ENCODE peak calls at places on chromosomes 3 and 15, in seven cellular contexts. K is ovary, R is neural progenitor cell, Z is NT2/D1, O is astrocyte, V is HCT116, P is heart right ventricle. I is an unnamed sample. For H3K36me3, the result is how much of the 10 kb centered on the place peaks cover.

GRCh38 chr15:30927148-30927761 is 23.5 kb downstream of the FAN1 start:
- DNase-seq in Z (no peak), V (no peak), O (no peak), R (no peak), K (no peak), P (no peak), I (no peak)

GRCh38 chr15:45495588-45495987 is 27.0 kb downstream of the SLC30A4 start:
- DNase-seq in V (no peak), R (no peak), K (no peak), P (no peak), O (peak), Z (no peak), I (no peak)

GRCh38 chr3:27907929-27908328 is 185.8 kb upstream of the EOMES start:
- DNase-seq in P (no peak), R (no peak), Z (no peak), V (no peak), K (no peak), O (no peak), I (no peak)

GRCh38 chr3:56806407-56806806 is 4.7 kb upstream of the ARHGEF3 start:
- DNase-seq in K (no peak), O (no peak), R (no peak), Z (no peak), P (no peak), V (no peak), I (no peak)

GRCh38 chr3:69231929-69232437 is 109.6 kb upstream of the LMOD3 start:
- DNase-seq in V (no peak), O (peak), R (no peak), K (no peak), Z (no peak), P (no peak), I (peak)

GRCh38 chr3:88003115-88003755 is 55.6 kb downstream of the CGGBP1 start:
- DNase-seq in Z (peak), R (peak), P (no peak), O (peak), V (peak), K (no peak), I (no peak)

GRCh38 chr3:187694801-187695200 is 7.6 kb downstream of the RTP2 start:
- DNase-seq in O (peak), P (peak), V (no peak), K (no peak), R (no peak), Z (no peak), I (no peak)

GRCh38 chr3:178186666-178187065 is 349.6 kb upstream of the KCNMB2 start:
- DNase-seq in P (no peak), K (no peak), O (no peak), R (no peak), Z (no peak), V (no peak), I (no peak)

GRCh38 chr3:48716508-48716981 is 476 bp downstream of the IP6K2 start:
- DNase-seq in O (no peak), P (peak), V (no peak), K (no peak), Z (no peak), R (peak), I (no peak)

GRCh38 chr3:74129056-74129455 is 485.4 kb downstream of the CNTN3 start:
- DNase-seq in O (no peak), V (no peak), K (no peak), Z (no peak), P (no peak), R (no peak), I (no peak)

GRCh38 chr15:31326729-31327673 is at the start of gene KLF13:
- DNase-seq in R (peak), K (peak), Z (no peak), P (peak), V (no peak), O (no peak), I (no peak)

GRCh38 chr15:75836953-75837321 is 6.3 kb upstream of the UBE2Q2 start:
- DNase-seq in O (peak), K (no peak), V (no peak), P (no peak), Z (no peak), R (no peak), I (no peak)

GRCh38 chr15:60729850-60730458 is 251.0 kb upstream of the ICE2 start:
- DNase-seq in Z (no peak), V (no peak), R (no peak), P (no peak), O (no peak), K (no peak), I (no peak)

GRCh38 chr3:52570076-52570475 is 33.7 kb downstream of the UQCC5 start:
- DNase-seq in Z (no peak), O (peak), V (no peak), K (no peak), P (no peak), R (no peak), I (no peak)

GRCh38 chr3:47333907-47334306 is 46.9 kb upstream of the PTPN23 start:
- DNase-seq in V (no peak), O (no peak), K (no peak), P (no peak), Z (no peak), R (no peak), I (no peak)
- H3K36me3 ChIP-seq in V (under half), O (under half), K (under half), P (half or more), Z (half or more), R (under half), I (under half)

GRCh38 chr15:72200395-72201237 is 3.0 kb upstream of the GRAMD2A start:
- DNase-seq in K (no peak), O (no peak), P (no peak), R (no peak), V (no peak), Z (no peak), I (no peak)
- H3K36me3 ChIP-seq in K (under half), O (half or more), P (half or more), R (under half), V (half or more), Z (half or more), I (under half)

DNA sequence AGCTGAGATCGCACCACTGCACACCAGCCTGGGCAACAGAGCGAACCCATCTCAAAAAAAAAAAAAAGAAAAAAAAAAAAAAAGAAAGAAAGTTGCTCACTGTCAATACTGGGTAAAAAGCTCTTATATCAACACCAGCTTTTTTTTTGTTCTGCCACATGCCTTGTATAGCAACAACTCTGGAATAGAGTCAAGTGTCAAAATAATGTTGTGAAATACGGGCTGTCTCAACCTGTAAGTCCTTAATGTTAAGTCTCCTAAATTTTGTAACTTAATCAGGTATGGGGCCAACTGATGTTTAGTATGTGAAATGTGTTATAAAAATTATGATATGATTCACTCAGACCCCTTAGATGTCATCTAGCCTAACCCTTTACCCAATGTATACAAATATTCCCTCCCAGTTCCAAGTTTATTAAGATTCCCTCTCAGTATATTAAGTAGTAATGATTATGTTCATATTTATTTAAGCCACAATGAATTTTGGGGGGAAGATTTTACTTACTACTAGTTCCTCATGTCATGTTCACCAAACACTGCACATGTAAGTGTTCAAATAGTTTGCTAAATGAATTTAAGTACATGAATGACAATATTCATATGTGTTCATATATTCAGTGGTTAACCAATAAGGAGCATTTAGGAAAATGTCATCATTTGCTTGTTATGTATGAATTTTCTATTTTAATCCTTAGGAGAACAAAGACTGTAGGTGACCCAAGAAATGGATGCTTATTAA is 52.2 kb downstream of the GPR160 start:
- DNase-seq in R (no peak), Z (no peak), O (no peak), V (no peak), P (no peak), K (no peak), I (no peak)
- H3K36me3 ChIP-seq in R (under half), Z (under half), O (under half), V (under half), P (half or more), K (under half), I (under half)

GRCh38 chr15:88628018-88628673 is 7.0 kb downstream of the AEN start:
- DNase-seq in K (no peak), O (no peak), P (no peak), R (no peak), V (no peak), Z (no peak), I (no peak)
- H3K36me3 ChIP-seq in K (under half), O (half or more), P (half or more), R (under half), V (half or more), Z (half or more), I (under half)

GRCh38 chr3:134364061-134364935 is 9.9 kb downstream of the AMOTL2 start:
- DNase-seq in R (peak), Z (peak), P (peak), K (peak), V (peak), O (peak), I (peak)

GRCh38 chr3:134366221-134366927 is 7.9 kb downstream of the AMOTL2 start:
- DNase-seq in V (no peak), Z (no peak), O (no peak), K (no peak), R (no peak), P (peak), I (no peak)

GRCh38 chr3:134364936-134365765 is 9.1 kb downstream of the AMOTL2 start:
- DNase-seq in R (peak), Z (no peak), K (no peak), O (no peak), P (no peak), V (no peak), I (no peak)

GRCh38 chr3:134366928-134367352 is 7.3 kb downstream of the AMOTL2 start:
- DNase-seq in P (no peak), R (no peak), V (no peak), Z (no peak), K (no peak), O (no peak), I (no peak)

GRCh38 chr3:134365766-134366065 is 8.5 kb downstream of the AMOTL2 start:
- DNase-seq in O (no peak), P (no peak), V (no peak), K (no peak), Z (no peak), R (no peak), I (no peak)
- H3K36me3 ChIP-seq in O (half or more), P (half or more), V (half or more), K (under half), Z (half or more), R (under half), I (under half)